ENCODE peak calls at places on chromosomes 13 and 19, in six cellular contexts. K, Z, A, V, B and M are unnamed samples.

GRCh38 chr13:30418886-30419459 is 3.3 kb upstream of the UBE2L5 start:
- DNase-seq in V (no peak), Z (no peak), K (no peak), B (no peak), A (no peak), M (no peak)

GRCh38 chr13:77299587-77299986 is 27.3 kb downstream of the MYCBP2 start:
- DNase-seq in V (no peak), A (no peak), Z (no peak), B (no peak), K (no peak), M (no peak)

GRCh38 chr13:44416297-44416696 is 42.7 kb downstream of the SERP2 start:
- DNase-seq in V (no peak), Z (no peak), B (no peak), A (no peak), K (peak), M (no peak)

GRCh38 chr19:11023635-11024168 is 62.9 kb downstream of the SMARCA4 start:
- DNase-seq in Z (no peak), B (no peak), A (no peak), K (no peak), V (no peak), M (no peak)

GRCh38 chr13:25796474-25796873 is 255.3 kb downstream of the SHISA2 start:
- DNase-seq in B (no peak), V (no peak), K (no peak), Z (no peak), A (no peak), M (no peak)

GRCh38 chr13:44244288-44244687 is 129.3 kb upstream of the SERP2 start:
- DNase-seq in V (no peak), Z (no peak), K (no peak), B (no peak), A (no peak), M (no peak)

GRCh38 chr13:113216165-113217056 is 7.0 kb downstream of the CUL4A start:
- DNase-seq in B (no peak), K (no peak), Z (no peak), A (no peak), V (no peak), M (no peak)

GRCh38 chr13:99922631-99923404 is 48.7 kb downstream of the ZIC5 start:
- DNase-seq in B (no peak), K (no peak), Z (no peak), V (no peak), A (no peak), M (no peak)

GRCh38 chr19:1063030-1063908 is 3.7 kb upstream of the ARHGAP45 start:
- DNase-seq in Z (peak), K (no peak), A (peak), V (no peak), B (no peak), M (no peak)

GRCh38 chr13:84570831-84571230 is 688.6 kb upstream of the SLITRK1 start:
- DNase-seq in K (no peak), B (no peak), Z (no peak), A (no peak), V (no peak), M (no peak)

GRCh38 chr19:29263305-29264080 is 50.5 kb upstream of the UQCRFS1 start:
- DNase-seq in B (peak), V (peak), Z (peak), A (peak), K (peak), M (peak)

GRCh38 chr13:114211446-114211845 is 23.3 kb upstream of the CDC16 start:
- DNase-seq in A (no peak), V (no peak), B (no peak), Z (no peak), K (no peak), M (no peak)

GRCh38 chr13:30323524-30323923 is 16.2 kb upstream of the KATNAL1 start:
- DNase-seq in K (no peak), B (no peak), Z (no peak), V (no peak), A (no peak), M (no peak)

GRCh38 chr13:42007844-42008243 is 40.6 kb upstream of the DGKH start:
- DNase-seq in Z (no peak), V (no peak), B (no peak), K (no peak), A (no peak), M (no peak)

GRCh38 chr13:93227906-93228801 is 1.5 kb downstream of the GPC6 start:
- DNase-seq in Z (no peak), K (no peak), V (no peak), A (no peak), B (no peak), M (peak)

GRCh38 chr13:98471895-98472294 is 105.0 kb downstream of the STK24 start:
- DNase-seq in B (no peak), Z (no peak), A (no peak), K (no peak), V (no peak), M (no peak)

GRCh38 chr13:109792416-109793090 is 6.2 kb upstream of the IRS2 start:
- DNase-seq in Z (no peak), A (no peak), V (no peak), B (no peak), K (no peak), M (no peak)

GRCh38 chr19:29550896-29551295 is 25.1 kb downstream of the VSTM2B start:
- DNase-seq in Z (no peak), A (no peak), K (no peak), V (no peak), B (no peak), M (no peak)

GRCh38 chr19:42279902-42280760 is 11.1 kb downstream of the CIC start:
- DNase-seq in B (peak), A (peak), K (peak), Z (peak), V (peak), M (peak)

GRCh38 chr13:59103004-59103768 is 1060.5 kb downstream of the DIAPH3 start:
- DNase-seq in B (no peak), A (no peak), K (peak), V (no peak), Z (no peak), M (peak)

GRCh38 chr13:37878496-37878895 is 8.9 kb upstream of the TRPC4 start:
- DNase-seq in B (no peak), A (no peak), V (no peak), Z (no peak), K (no peak), M (no peak)

GRCh38 chr13:42997381-42997780 is 5.3 kb upstream of the EPSTI1 start:
- DNase-seq in A (no peak), B (no peak), V (no peak), K (no peak), Z (no peak), M (no peak)